ENCODE peak calls at places on chromosome 13, in ten cellular contexts. One of them, this sample, is unnamed.

GRCh38 chr13:67225252-67226159 is 4.6 kb downstream of the PCDH9 start:
- DNase-seq in fibroblast of mammary gland: no peak
- DNase-seq in pancreas: no peak
- DNase-seq in OCI-LY7: no peak
- DNase-seq in tibial artery: no peak
- DNase-seq in hepatocyte: no peak
- DNase-seq in gastrocnemius medialis: no peak
- DNase-seq in CD4-positive, CD25-positive, alpha-beta regulatory T cell: no peak
- DNase-seq in cardiac muscle cell: no peak
- DNase-seq in K562: no peak
- DNase-seq in this sample: no peak

GRCh38 chr13:112146073-112146360 is 79.1 kb downstream of the SOX1 start:
- DNase-seq in OCI-LY7: no peak
- DNase-seq in CD4-positive, CD25-positive, alpha-beta regulatory T cell: no peak
- DNase-seq in pancreas: no peak
- DNase-seq in fibroblast of mammary gland: no peak
- DNase-seq in K562: no peak
- DNase-seq in gastrocnemius medialis: no peak
- DNase-seq in tibial artery: peak; percentile 47
- DNase-seq in hepatocyte: no peak
- DNase-seq in cardiac muscle cell: no peak
- DNase-seq in this sample: no peak

GRCh38 chr13:43005460-43006236 is 13.6 kb upstream of the EPSTI1 start:
- DNase-seq in fibroblast of mammary gland: peak; percentile 28
- DNase-seq in gastrocnemius medialis: no peak
- DNase-seq in tibial artery: no peak
- DNase-seq in cardiac muscle cell: peak; percentile 71
- DNase-seq in pancreas: no peak
- DNase-seq in CD4-positive, CD25-positive, alpha-beta regulatory T cell: no peak
- DNase-seq in hepatocyte: no peak
- DNase-seq in OCI-LY7: no peak
- DNase-seq in K562: no peak
- DNase-seq in this sample: no peak

GRCh38 chr13:34410653-34411052 is 531.4 kb upstream of the NBEA start:
- DNase-seq in fibroblast of mammary gland: peak; percentile 33
- DNase-seq in CD4-positive, CD25-positive, alpha-beta regulatory T cell: no peak
- DNase-seq in OCI-LY7: no peak
- DNase-seq in K562: no peak
- DNase-seq in cardiac muscle cell: peak; percentile 51
- DNase-seq in tibial artery: no peak
- DNase-seq in hepatocyte: no peak
- DNase-seq in gastrocnemius medialis: no peak
- DNase-seq in pancreas: no peak
- DNase-seq in this sample: no peak

GRCh38 chr13:110394371-110394841 is 87.3 kb downstream of the COL4A2 start:
- DNase-seq in cardiac muscle cell: no peak
- DNase-seq in fibroblast of mammary gland: peak; percentile 92
- DNase-seq in pancreas: no peak
- DNase-seq in tibial artery: no peak
- DNase-seq in hepatocyte: no peak
- DNase-seq in gastrocnemius medialis: no peak
- DNase-seq in K562: no peak
- DNase-seq in OCI-LY7: no peak
- DNase-seq in CD4-positive, CD25-positive, alpha-beta regulatory T cell: no peak
- DNase-seq in this sample: no peak

GRCh38 chr13:95624020-95624419 is 20.5 kb downstream of the DZIP1 start:
- DNase-seq in gastrocnemius medialis: no peak
- DNase-seq in cardiac muscle cell: peak; percentile 73
- DNase-seq in hepatocyte: peak; percentile 75
- DNase-seq in pancreas: peak; percentile 34
- DNase-seq in tibial artery: no peak
- DNase-seq in K562: peak; percentile 59
- DNase-seq in CD4-positive, CD25-positive, alpha-beta regulatory T cell: peak; percentile 32
- DNase-seq in fibroblast of mammary gland: peak; percentile 65
- DNase-seq in OCI-LY7: peak; percentile 38
- DNase-seq in this sample: peak; percentile 81

GRCh38 chr13:46896346-46897138 is at the start of gene HTR2A:
- DNase-seq in K562: no peak
- DNase-seq in gastrocnemius medialis: peak; percentile 16
- DNase-seq in hepatocyte: peak; percentile 14
- DNase-seq in CD4-positive, CD25-positive, alpha-beta regulatory T cell: no peak
- DNase-seq in tibial artery: no peak
- DNase-seq in OCI-LY7: no peak
- DNase-seq in fibroblast of mammary gland: peak; percentile 48
- DNase-seq in pancreas: no peak
- DNase-seq in cardiac muscle cell: peak; percentile 58
- DNase-seq in this sample: no peak

GRCh38 chr13:78660130-78660857 is 1.3 kb upstream of the OBI1 start:
- DNase-seq in cardiac muscle cell: peak; percentile 24
- DNase-seq in fibroblast of mammary gland: peak; percentile 33
- DNase-seq in pancreas: peak; percentile 11
- DNase-seq in gastrocnemius medialis: peak; percentile 13
- DNase-seq in CD4-positive, CD25-positive, alpha-beta regulatory T cell: peak; percentile 11
- DNase-seq in hepatocyte: no peak
- DNase-seq in tibial artery: no peak
- DNase-seq in K562: no peak
- DNase-seq in OCI-LY7: peak; percentile 39
- DNase-seq in this sample: no peak

GRCh38 chr13:76759877-76760276 is 126.3 kb downstream of the KCTD12 start:
- DNase-seq in tibial artery: no peak
- DNase-seq in K562: no peak
- DNase-seq in pancreas: no peak
- DNase-seq in OCI-LY7: no peak
- DNase-seq in gastrocnemius medialis: no peak
- DNase-seq in CD4-positive, CD25-positive, alpha-beta regulatory T cell: no peak
- DNase-seq in hepatocyte: no peak
- DNase-seq in fibroblast of mammary gland: no peak
- DNase-seq in cardiac muscle cell: peak; percentile 42
- DNase-seq in this sample: no peak

GRCh38 chr13:99255241-99255640 is 2.9 kb downstream of the GPR18 start:
- DNase-seq in cardiac muscle cell: no peak
- DNase-seq in OCI-LY7: no peak
- DNase-seq in gastrocnemius medialis: no peak
- DNase-seq in pancreas: no peak
- DNase-seq in K562: no peak
- DNase-seq in tibial artery: no peak
- DNase-seq in CD4-positive, CD25-positive, alpha-beta regulatory T cell: no peak
- DNase-seq in fibroblast of mammary gland: no peak
- DNase-seq in hepatocyte: no peak
- DNase-seq in this sample: no peak
- H3K4me3 ChIP-seq in cardiac muscle cell: no peak overlapping the region
- H3K4me3 ChIP-seq in OCI-LY7: peak overlapping the region; percentile 76
- H3K4me3 ChIP-seq in gastrocnemius medialis: no peak overlapping the region
- H3K4me3 ChIP-seq in pancreas: no peak overlapping the region
- H3K4me3 ChIP-seq in K562: no peak overlapping the region
- H3K4me3 ChIP-seq in tibial artery: no peak overlapping the region
- H3K4me3 ChIP-seq in CD4-positive, CD25-positive, alpha-beta regulatory T cell: peak overlapping the region; percentile 17
- H3K4me3 ChIP-seq in fibroblast of mammary gland: no peak overlapping the region
- H3K4me3 ChIP-seq in hepatocyte: no peak overlapping the region
- H3K4me3 ChIP-seq in this sample: peak overlapping the region; percentile 78

DNA sequence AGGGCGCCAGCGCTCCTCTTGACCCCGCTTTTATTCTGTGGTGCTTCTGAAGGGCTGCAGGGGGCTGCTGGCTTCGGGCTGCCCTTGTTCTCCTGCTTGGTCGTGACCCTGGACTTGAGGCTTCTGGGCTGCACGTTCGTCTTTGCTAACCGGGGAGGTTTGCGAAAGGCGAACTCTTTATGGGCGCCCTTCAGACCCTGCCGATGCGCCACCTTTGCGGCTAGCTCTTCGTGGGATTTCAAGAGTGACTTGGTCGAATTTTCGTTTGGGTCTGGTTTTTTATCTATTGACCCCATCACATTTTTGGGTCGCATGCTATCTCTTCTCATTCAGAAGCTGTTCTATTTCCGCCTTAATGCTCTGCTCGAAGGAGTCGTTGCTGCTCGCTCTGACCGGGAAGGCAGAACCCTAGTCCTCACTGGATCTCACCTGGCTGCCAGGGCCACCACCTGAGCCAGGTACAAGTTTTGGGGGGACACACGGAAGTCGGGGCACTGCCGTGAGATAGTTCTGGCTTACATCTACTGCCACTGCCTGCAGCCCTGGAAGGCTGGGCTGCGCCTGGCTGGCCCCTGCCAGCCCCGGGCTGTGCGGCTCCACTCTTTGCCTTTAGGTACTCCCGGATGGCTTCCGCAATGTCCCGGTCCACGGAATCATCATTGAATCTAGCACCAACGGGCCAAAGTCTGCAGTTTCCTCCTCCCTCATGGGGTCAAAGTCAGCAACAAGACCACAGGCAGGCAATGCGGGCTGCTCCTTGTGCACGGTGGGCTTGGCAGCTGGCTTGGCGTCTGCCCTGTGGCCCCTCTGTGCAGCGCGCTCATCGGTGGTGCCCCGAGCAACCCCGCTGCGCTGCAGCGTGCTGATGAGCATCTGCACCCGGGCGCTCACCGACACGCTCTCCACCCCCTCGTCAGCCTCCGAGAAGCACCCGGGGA is 16.2 kb downstream of the RB1 start:
- DNase-seq in gastrocnemius medialis: no peak
- DNase-seq in CD4-positive, CD25-positive, alpha-beta regulatory T cell: no peak
- DNase-seq in K562: no peak
- DNase-seq in tibial artery: no peak
- DNase-seq in OCI-LY7: no peak
- DNase-seq in hepatocyte: no peak
- DNase-seq in cardiac muscle cell: no peak
- DNase-seq in pancreas: no peak
- DNase-seq in fibroblast of mammary gland: no peak
- DNase-seq in this sample: no peak
- H3K4me3 ChIP-seq in gastrocnemius medialis: no peak overlapping the region
- H3K4me3 ChIP-seq in CD4-positive, CD25-positive, alpha-beta regulatory T cell: peak overlapping the region; percentile 72
- H3K4me3 ChIP-seq in K562: no peak overlapping the region
- H3K4me3 ChIP-seq in tibial artery: peak overlapping the region; percentile 47
- H3K4me3 ChIP-seq in OCI-LY7: no peak overlapping the region
- H3K4me3 ChIP-seq in hepatocyte: no peak overlapping the region
- H3K4me3 ChIP-seq in cardiac muscle cell: no peak overlapping the region
- H3K4me3 ChIP-seq in pancreas: peak overlapping the region; percentile 29
- H3K4me3 ChIP-seq in fibroblast of mammary gland: no peak overlapping the region
- H3K4me3 ChIP-seq in this sample: no peak overlapping the region

GRCh38 chr13:50712882-50713281 is 130.6 kb downstream of the DLEU7 start:
- DNase-seq in CD4-positive, CD25-positive, alpha-beta regulatory T cell: no peak
- DNase-seq in hepatocyte: no peak
- DNase-seq in fibroblast of mammary gland: no peak
- DNase-seq in pancreas: no peak
- DNase-seq in gastrocnemius medialis: no peak
- DNase-seq in K562: no peak
- DNase-seq in OCI-LY7: no peak
- DNase-seq in tibial artery: no peak
- DNase-seq in cardiac muscle cell: no peak
- DNase-seq in this sample: no peak

GRCh38 chr13:50712469-50712868 is 131.0 kb downstream of the DLEU7 start:
- DNase-seq in cardiac muscle cell: no peak
- DNase-seq in CD4-positive, CD25-positive, alpha-beta regulatory T cell: no peak
- DNase-seq in OCI-LY7: no peak
- DNase-seq in hepatocyte: no peak
- DNase-seq in tibial artery: no peak
- DNase-seq in pancreas: no peak
- DNase-seq in gastrocnemius medialis: no peak
- DNase-seq in fibroblast of mammary gland: no peak
- DNase-seq in K562: no peak
- DNase-seq in this sample: no peak

GRCh38 chr13:50714886-50715285 is 128.6 kb downstream of the DLEU7 start:
- DNase-seq in pancreas: no peak
- DNase-seq in OCI-LY7: no peak
- DNase-seq in CD4-positive, CD25-positive, alpha-beta regulatory T cell: no peak
- DNase-seq in K562: no peak
- DNase-seq in tibial artery: no peak
- DNase-seq in hepatocyte: no peak
- DNase-seq in cardiac muscle cell: no peak
- DNase-seq in gastrocnemius medialis: no peak
- DNase-seq in fibroblast of mammary gland: no peak
- DNase-seq in this sample: no peak

GRCh38 chr13:50715402-50716146 is 127.9 kb downstream of the DLEU7 start:
- DNase-seq in gastrocnemius medialis: peak; percentile 41
- DNase-seq in OCI-LY7: no peak
- DNase-seq in fibroblast of mammary gland: no peak
- DNase-seq in hepatocyte: no peak
- DNase-seq in K562: no peak
- DNase-seq in pancreas: no peak
- DNase-seq in tibial artery: peak; percentile 77
- DNase-seq in cardiac muscle cell: no peak
- DNase-seq in CD4-positive, CD25-positive, alpha-beta regulatory T cell: no peak
- DNase-seq in this sample: no peak

DNA sequence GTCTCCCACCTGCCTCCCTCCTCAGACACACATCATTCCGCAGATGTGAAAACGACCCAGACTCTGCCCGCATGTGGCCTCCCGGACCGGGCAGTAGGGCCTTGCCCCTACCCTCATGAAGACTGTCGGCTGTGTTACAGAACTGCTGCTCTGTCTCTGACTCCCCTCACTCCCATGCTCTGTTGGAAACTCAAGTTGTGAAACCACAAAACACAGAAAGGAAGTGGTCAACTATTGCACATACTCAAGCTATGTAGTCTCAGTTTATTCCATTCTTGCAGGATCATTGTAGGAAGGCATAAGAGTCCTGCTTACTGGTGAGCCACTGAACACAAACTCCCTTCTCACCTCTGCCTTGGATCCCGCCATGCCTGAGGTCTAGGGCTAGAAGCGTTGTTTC is 129.6 kb downstream of the DLEU7 start:
- DNase-seq in K562: no peak
- DNase-seq in fibroblast of mammary gland: peak; percentile 81
- DNase-seq in gastrocnemius medialis: no peak
- DNase-seq in hepatocyte: no peak
- DNase-seq in pancreas: no peak
- DNase-seq in CD4-positive, CD25-positive, alpha-beta regulatory T cell: peak; percentile 22
- DNase-seq in OCI-LY7: peak; percentile 45
- DNase-seq in tibial artery: no peak
- DNase-seq in cardiac muscle cell: peak; percentile 91
- DNase-seq in this sample: no peak
- H3K4me3 ChIP-seq in K562: no peak overlapping the region
- H3K4me3 ChIP-seq in fibroblast of mammary gland: no peak overlapping the region
- H3K4me3 ChIP-seq in gastrocnemius medialis: no peak overlapping the region
- H3K4me3 ChIP-seq in hepatocyte: no peak overlapping the region
- H3K4me3 ChIP-seq in pancreas: no peak overlapping the region
- H3K4me3 ChIP-seq in CD4-positive, CD25-positive, alpha-beta regulatory T cell: peak overlapping the region; percentile 75
- H3K4me3 ChIP-seq in OCI-LY7: no peak overlapping the region
- H3K4me3 ChIP-seq in tibial artery: no peak overlapping the region
- H3K4me3 ChIP-seq in cardiac muscle cell: no peak overlapping the region
- H3K4me3 ChIP-seq in this sample: no peak overlapping the region

DNA sequence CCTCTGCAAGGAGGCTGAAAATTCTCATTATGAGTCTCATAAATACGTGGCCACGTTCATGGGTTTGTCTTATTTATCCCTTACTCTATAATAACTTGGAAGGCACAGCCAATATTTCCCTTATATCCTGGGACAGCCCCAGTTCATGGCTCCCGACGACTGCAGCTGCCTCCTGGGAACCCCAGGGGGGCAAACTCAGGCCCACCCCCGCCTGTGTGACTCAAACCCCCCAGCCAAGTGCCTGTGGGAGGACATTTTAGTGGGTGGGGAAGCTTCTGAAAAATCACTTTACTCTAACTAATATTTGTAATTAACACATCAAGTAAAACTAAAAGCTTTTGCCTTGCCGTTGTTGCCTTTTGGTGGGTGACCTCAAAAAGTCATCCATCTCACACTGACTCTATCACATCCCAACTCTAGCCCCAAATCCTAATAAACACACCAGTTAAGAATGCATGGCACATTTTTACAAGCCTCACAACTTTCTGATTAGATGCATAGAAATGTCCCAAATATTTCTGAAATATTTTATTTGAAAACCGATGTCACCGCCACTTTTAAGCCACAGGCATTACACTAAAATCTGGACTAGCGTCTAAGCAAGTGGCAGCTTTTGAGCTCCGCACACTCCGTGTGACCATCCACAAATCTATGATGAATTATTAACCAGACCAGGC is 14.2 kb downstream of the RASA3 start:
- DNase-seq in hepatocyte: no peak
- DNase-seq in cardiac muscle cell: no peak
- DNase-seq in tibial artery: no peak
- DNase-seq in K562: no peak
- DNase-seq in gastrocnemius medialis: no peak
- DNase-seq in OCI-LY7: no peak
- DNase-seq in fibroblast of mammary gland: no peak
- DNase-seq in pancreas: no peak
- DNase-seq in CD4-positive, CD25-positive, alpha-beta regulatory T cell: no peak
- DNase-seq in this sample: no peak
- H3K4me3 ChIP-seq in hepatocyte: no peak overlapping the region
- H3K4me3 ChIP-seq in cardiac muscle cell: no peak overlapping the region
- H3K4me3 ChIP-seq in tibial artery: no peak overlapping the region
- H3K4me3 ChIP-seq in K562: no peak overlapping the region
- H3K4me3 ChIP-seq in gastrocnemius medialis: no peak overlapping the region
- H3K4me3 ChIP-seq in OCI-LY7: no peak overlapping the region
- H3K4me3 ChIP-seq in fibroblast of mammary gland: no peak overlapping the region
- H3K4me3 ChIP-seq in pancreas: no peak overlapping the region
- H3K4me3 ChIP-seq in CD4-positive, CD25-positive, alpha-beta regulatory T cell: peak overlapping the region; percentile 32
- H3K4me3 ChIP-seq in this sample: no peak overlapping the region

This sample was measured in Karpas-422.